ENCODE peak calls at places on chromosomes 1 and 21, in eight cellular contexts. B, E, U, L, W, C, I and N are unnamed samples.

GRCh38 chr1:29672416-29672815 is 436.1 kb downstream of the PTPRU start:
- DNase-seq in B (no peak), E (peak), U (no peak), L (no peak), W (no peak), C (no peak), I (no peak), N (peak)

GRCh38 chr1:198601936-198602889 is 36.6 kb upstream of the PTPRC start:
- DNase-seq in B (no peak), E (peak), U (peak), L (no peak), W (peak), C (no peak), I (no peak), N (no peak)

GRCh38 chr1:165426745-165427144 is 18.2 kb downstream of the RXRG start:
- DNase-seq in B (no peak), E (no peak), U (no peak), L (no peak), W (no peak), C (no peak), I (no peak), N (no peak)

GRCh38 chr1:23977187-23977853 is 2.8 kb downstream of the SRSF10 start:
- DNase-seq in B (no peak), E (no peak), U (no peak), L (no peak), W (no peak), C (no peak), I (no peak), N (no peak)

GRCh38 chr1:15214507-15214906 is 32.5 kb upstream of the FHAD1 start:
- DNase-seq in B (no peak), E (no peak), U (no peak), L (no peak), W (peak), C (peak), I (peak), N (no peak)

GRCh38 chr1:160083968-160084770 is 2.8 kb downstream of the KCNJ9 start:
- DNase-seq in B (peak), E (peak), U (peak), L (peak), W (peak), C (peak), I (peak), N (no peak)

GRCh38 chr1:8212443-8212920 is 105.4 kb upstream of the SLC45A1 start:
- DNase-seq in B (no peak), E (no peak), U (no peak), L (no peak), W (no peak), C (no peak), I (no peak), N (no peak)

GRCh38 chr1:224106568-224107281 is 7.2 kb upstream of the FBXO28 start:
- DNase-seq in B (peak), E (peak), U (peak), L (peak), W (peak), C (no peak), I (peak), N (no peak)

GRCh38 chr21:16588433-16588860 is 858.7 kb downstream of the USP25 start:
- DNase-seq in B (no peak), E (no peak), U (no peak), L (peak), W (peak), C (peak), I (peak), N (peak)

GRCh38 chr1:17630048-17630830 is 90.7 kb downstream of the ARHGEF10L start:
- DNase-seq in B (no peak), E (no peak), U (peak), L (no peak), W (peak), C (peak), I (peak), N (no peak)

GRCh38 chr1:81756872-81757271 is 43.9 kb upstream of the ADGRL2 start:
- DNase-seq in B (no peak), E (no peak), U (no peak), L (no peak), W (peak), C (peak), I (no peak), N (no peak)

GRCh38 chr1:179550753-179551682 is 24.7 kb downstream of the NPHS2 start:
- DNase-seq in B (no peak), E (peak), U (peak), L (no peak), W (peak), C (no peak), I (no peak), N (no peak)

GRCh38 chr1:24828887-24829192 is 83.6 kb downstream of the CLIC4 start:
- DNase-seq in B (no peak), E (no peak), U (no peak), L (no peak), W (no peak), C (no peak), I (no peak), N (no peak)

GRCh38 chr1:84887261-84887934 is 5.6 kb downstream of the LPAR3 start:
- DNase-seq in B (no peak), E (no peak), U (no peak), L (no peak), W (peak), C (no peak), I (no peak), N (no peak)

GRCh38 chr1:12692967-12693782 is 22.7 kb upstream of the AADACL3 start:
- DNase-seq in B (no peak), E (no peak), U (no peak), L (no peak), W (peak), C (no peak), I (no peak), N (no peak)

GRCh38 chr21:31273278-31273677 is 70.8 kb downstream of the TIAM1 start:
- DNase-seq in B (no peak), E (no peak), U (no peak), L (no peak), W (no peak), C (no peak), I (no peak), N (no peak)

GRCh38 chr1:228004331-228004871 is 2.4 kb upstream of the WNT3A start:
- DNase-seq in B (no peak), E (peak), U (peak), L (peak), W (peak), C (no peak), I (no peak), N (peak)
- TF ChIP-seq CTCF in B (peak), E (peak), U (peak), L (peak), W (peak), C (no peak), I (peak), N (peak)

GRCh38 chr1:54885237-54885679 is 1.7 kb downstream of the DHCR24 start:
- DNase-seq in B (no peak), E (no peak), U (no peak), L (no peak), W (no peak), C (no peak), I (no peak), N (no peak)

GRCh38 chr1:54887665-54888071 is 673 bp upstream of the DHCR24 start:
- DNase-seq in B (no peak), E (peak), U (peak), L (no peak), W (no peak), C (no peak), I (no peak), N (no peak)

GRCh38 chr1:54888080-54888733 is 1.2 kb upstream of the DHCR24 start:
- DNase-seq in B (no peak), E (no peak), U (no peak), L (no peak), W (no peak), C (no peak), I (no peak), N (no peak)

GRCh38 chr1:54885863-54886723 is 902 bp downstream of the DHCR24 start:
- DNase-seq in B (peak), E (peak), U (no peak), L (no peak), W (peak), C (peak), I (no peak), N (no peak)

DNA sequence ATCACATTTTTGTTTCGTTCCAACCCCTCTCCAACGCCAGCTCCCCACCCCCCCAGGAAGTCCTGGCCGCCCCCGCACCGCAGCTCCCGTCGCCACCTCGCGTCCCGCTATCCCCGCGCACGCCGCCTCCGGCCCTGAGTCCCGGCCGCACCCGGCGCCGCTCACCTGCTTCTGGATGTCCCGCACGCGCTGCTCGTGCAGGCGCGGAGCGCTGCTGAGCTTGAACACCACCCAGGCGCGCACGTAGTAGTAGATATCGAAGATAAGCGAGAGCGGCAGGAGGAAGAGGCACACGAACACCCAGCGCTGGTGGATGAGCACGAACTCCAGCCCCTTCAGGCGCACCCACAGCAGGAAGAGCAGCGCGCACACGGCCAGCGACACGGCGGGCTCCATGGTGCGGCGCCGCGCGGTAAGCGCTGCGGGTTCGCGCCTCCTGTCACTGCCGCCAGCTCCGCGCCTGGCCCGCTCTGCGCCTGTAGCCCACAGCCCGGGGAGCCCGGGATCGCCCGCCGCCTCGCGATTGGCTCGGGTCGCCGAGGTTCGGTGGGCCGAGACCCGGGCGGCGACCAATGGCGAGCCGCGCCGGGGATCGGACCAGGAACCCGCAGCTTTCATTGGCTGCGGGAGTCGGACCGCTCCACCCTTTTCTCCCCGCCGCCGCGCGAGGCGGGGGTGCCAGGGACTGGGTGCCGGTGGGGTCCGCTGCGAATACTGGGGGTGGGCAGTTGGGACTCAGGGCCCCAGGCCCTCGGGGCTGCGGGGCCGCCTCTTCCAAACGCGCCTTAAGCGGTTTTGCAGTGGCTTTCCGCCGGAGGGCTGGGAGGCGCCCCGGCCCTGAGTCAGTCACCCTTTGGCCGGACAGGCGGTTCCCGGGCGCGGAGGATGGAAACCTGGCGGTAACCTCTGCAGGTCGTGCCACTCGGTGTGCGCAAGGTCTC is at the start of gene DHCR24:
- DNase-seq in B (peak), E (peak), U (peak), L (peak), W (peak), C (peak), I (peak), N (peak)
- TF ChIP-seq CTCF in B (no peak), E (no peak), U (no peak), L (no peak), W (no peak), C (no peak), I (no peak), N (no peak)

DNA sequence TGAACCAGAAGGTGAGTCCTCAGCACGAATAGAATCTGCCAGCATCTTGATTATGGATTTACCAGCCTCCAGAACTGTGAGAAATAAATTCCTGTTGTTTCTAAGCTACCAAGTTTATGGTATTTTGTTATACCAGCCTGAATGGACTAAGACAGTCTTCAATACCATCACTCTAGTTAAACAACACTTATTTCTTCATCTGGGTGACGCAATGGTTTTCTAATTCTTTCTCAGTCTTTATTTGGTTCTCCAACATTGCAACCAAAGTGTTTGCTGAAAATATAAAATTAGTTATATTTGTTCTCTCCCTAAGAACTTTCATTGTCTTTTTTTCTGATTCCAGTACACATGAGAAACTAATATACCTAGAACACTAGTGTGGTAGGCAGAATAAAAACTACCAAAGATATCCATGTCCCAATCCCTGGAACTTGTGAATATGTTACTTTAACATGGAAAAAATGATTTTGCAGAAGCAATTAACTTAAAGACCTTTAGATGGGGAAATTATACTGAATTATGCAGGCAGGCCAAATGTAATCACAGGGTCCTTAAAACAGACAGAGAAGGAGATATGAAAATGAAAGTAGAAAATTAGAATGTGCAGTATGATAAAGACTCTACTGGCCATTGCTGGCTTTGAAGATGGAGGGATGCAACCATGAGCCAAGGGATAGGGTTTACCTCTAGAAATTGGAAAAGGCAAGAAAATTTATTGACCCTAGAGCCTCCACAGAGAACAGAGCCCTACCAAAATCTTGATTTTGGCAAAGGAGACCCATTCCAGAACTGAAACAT is 1115.1 kb downstream of the PLA2G4A start:
- DNase-seq in B (no peak), E (no peak), U (peak), L (no peak), W (no peak), C (no peak), I (no peak), N (no peak)
- TF ChIP-seq CTCF in B (no peak), E (no peak), U (no peak), L (no peak), W (no peak), C (no peak), I (no peak), N (no peak)

GRCh38 chr1:178192686-178193085 is 98.8 kb downstream of the RASAL2 start:
- DNase-seq in B (no peak), E (no peak), U (peak), L (peak), W (peak), C (peak), I (peak), N (no peak)

GRCh38 chr1:178188306-178188705 is 94.4 kb downstream of the RASAL2 start:
- DNase-seq in B (no peak), E (no peak), U (no peak), L (no peak), W (no peak), C (no peak), I (no peak), N (no peak)

DNA sequence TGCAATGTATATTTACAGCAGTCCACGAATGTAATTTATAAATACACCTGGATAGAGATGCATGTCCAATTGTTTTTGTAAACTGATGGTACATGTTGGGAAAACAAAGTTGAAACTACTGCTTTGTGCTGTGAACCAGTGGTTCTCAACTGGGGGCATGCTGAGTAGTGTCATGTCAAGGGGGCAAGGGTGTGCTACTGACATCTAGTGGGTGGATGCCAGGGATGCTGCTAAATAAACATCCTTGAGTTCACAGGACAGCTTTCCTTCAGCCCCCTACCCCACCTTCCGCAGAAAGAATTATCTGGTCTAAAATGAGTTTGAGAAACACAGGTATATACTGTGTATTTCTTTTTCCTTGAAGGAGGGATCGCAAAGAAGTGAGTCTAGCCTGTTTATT is 95.9 kb downstream of the RASAL2 start:
- DNase-seq in B (peak), E (peak), U (peak), L (peak), W (peak), C (peak), I (peak), N (no peak)
- TF ChIP-seq CTCF in B (peak), E (peak), U (peak), L (peak), W (peak), C (peak), I (peak), N (peak)

GRCh38 chr1:59039551-59039950 is 255.7 kb upstream of the JUN start:
- DNase-seq in B (no peak), E (no peak), U (no peak), L (no peak), W (peak), C (no peak), I (no peak), N (no peak)
- TF ChIP-seq CTCF in B (no peak), E (no peak), U (no peak), L (no peak), W (no peak), C (no peak), I (no peak), N (no peak)

GRCh38 chr1:217425528-217425927 is 205.4 kb downstream of the GPATCH2 start:
- DNase-seq in B (no peak), E (no peak), U (no peak), L (no peak), W (peak), C (no peak), I (no peak), N (no peak)

GRCh38 chr1:217435159-217435558 is 195.7 kb downstream of the GPATCH2 start:
- DNase-seq in B (peak), E (no peak), U (no peak), L (no peak), W (no peak), C (no peak), I (no peak), N (no peak)

GRCh38 chr1:217432339-217432738 is 198.6 kb downstream of the GPATCH2 start:
- DNase-seq in B (no peak), E (no peak), U (no peak), L (no peak), W (no peak), C (no peak), I (no peak), N (no peak)

GRCh38 chr1:217433664-217434063 is 197.2 kb downstream of the GPATCH2 start:
- DNase-seq in B (no peak), E (no peak), U (no peak), L (no peak), W (no peak), C (no peak), I (no peak), N (no peak)

DNA sequence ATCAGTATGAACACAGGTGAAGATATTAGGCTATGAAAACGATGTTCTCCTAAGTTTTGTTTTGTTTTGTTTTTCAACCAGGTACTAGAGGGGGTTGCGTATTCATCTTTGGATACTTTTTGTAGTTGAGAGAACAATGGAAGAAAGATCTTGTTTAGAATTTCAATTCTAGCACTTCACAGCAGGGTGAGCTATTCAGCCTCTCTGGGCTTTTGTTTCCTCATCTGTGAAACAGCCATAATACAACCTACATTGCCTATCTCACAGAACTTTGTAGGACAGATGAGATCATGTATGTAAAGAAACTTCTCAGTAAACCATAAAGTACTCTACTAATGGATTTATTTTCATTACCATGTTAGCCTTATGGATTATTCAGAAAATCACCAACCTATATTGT is 199.5 kb downstream of the GPATCH2 start:
- DNase-seq in B (no peak), E (peak), U (no peak), L (no peak), W (peak), C (no peak), I (no peak), N (no peak)
- TF ChIP-seq CTCF in B (no peak), E (no peak), U (no peak), L (no peak), W (no peak), C (no peak), I (no peak), N (peak)